ENCODE peak calls at places on chromosomes 13 and 19, in four cellular contexts. One of them, this sample, is unnamed. For H3K4me1, the result is how much of the 10 kb centered on the place peaks cover.

GRCh38 chr13:31046711-31047279 is 114.3 kb downstream of the TEX26 start:
- DNase-seq in HepG2: no peak
- DNase-seq in K562: no peak
- DNase-seq in HCT116: no peak
- DNase-seq in this sample: no peak

GRCh38 chr13:50589139-50589538 is 254.4 kb downstream of the DLEU7 start:
- DNase-seq in HepG2: no peak
- DNase-seq in HCT116: no peak
- DNase-seq in K562: no peak
- DNase-seq in this sample: no peak

GRCh38 chr13:43878897-43879322 is 630 bp downstream of the CCDC122 start:
- DNase-seq in HCT116: no peak
- DNase-seq in HepG2: peak
- DNase-seq in K562: no peak
- DNase-seq in this sample: no peak

GRCh38 chr19:10812902-10813404 is 23.1 kb downstream of the TMED1 start:
- DNase-seq in K562: peak
- DNase-seq in HCT116: no peak
- DNase-seq in HepG2: no peak
- DNase-seq in this sample: no peak

GRCh38 chr13:62678039-62678438 is 1262.4 kb upstream of the PCDH20 start:
- DNase-seq in HCT116: no peak
- DNase-seq in HepG2: no peak
- DNase-seq in K562: no peak
- DNase-seq in this sample: no peak

GRCh38 chr13:85825454-85825853 is 26.2 kb upstream of the SLITRK6 start:
- DNase-seq in HCT116: no peak
- DNase-seq in HepG2: no peak
- DNase-seq in K562: no peak
- DNase-seq in this sample: no peak

GRCh38 chr19:29884466-29884865 is 57.6 kb upstream of the URI1 start:
- DNase-seq in HCT116: no peak
- DNase-seq in K562: no peak
- DNase-seq in HepG2: no peak
- DNase-seq in this sample: no peak

GRCh38 chr13:20633802-20634201 is 66.8 kb downstream of the IFT88 start:
- DNase-seq in K562: no peak
- DNase-seq in HepG2: no peak
- DNase-seq in HCT116: no peak
- DNase-seq in this sample: no peak

GRCh38 chr13:48201044-48201443 is 32.0 kb upstream of the ITM2B start:
- DNase-seq in HepG2: peak
- DNase-seq in HCT116: no peak
- DNase-seq in K562: no peak
- DNase-seq in this sample: no peak

GRCh38 chr13:86792153-86792651 is 879.0 kb upstream of the SLITRK5 start:
- DNase-seq in K562: no peak
- DNase-seq in HepG2: no peak
- DNase-seq in HCT116: no peak
- DNase-seq in this sample: no peak

GRCh38 chr13:60351326-60351725 is 45.7 kb upstream of the TDRD3 start:
- DNase-seq in K562: no peak
- DNase-seq in HCT116: no peak
- DNase-seq in HepG2: no peak
- DNase-seq in this sample: no peak

GRCh38 chr19:8654591-8655339 is 24.3 kb downstream of the NFILZ start:
- DNase-seq in HepG2: no peak
- DNase-seq in HCT116: peak
- DNase-seq in K562: peak
- DNase-seq in this sample: peak

GRCh38 chr19:18587962-18588610 is 512 bp upstream of the REX1BD start:
- DNase-seq in HCT116: no peak
- DNase-seq in HepG2: peak
- DNase-seq in K562: no peak
- DNase-seq in this sample: no peak

GRCh38 chr13:65936249-65936648 is 1293.9 kb downstream of the PCDH9 start:
- DNase-seq in K562: no peak
- DNase-seq in HepG2: no peak
- DNase-seq in HCT116: no peak
- DNase-seq in this sample: no peak

GRCh38 chr19:30788105-30788765 is 416.1 kb downstream of the ZNF536 start:
- DNase-seq in K562: no peak
- DNase-seq in HCT116: no peak
- DNase-seq in HepG2: no peak
- DNase-seq in this sample: no peak

GRCh38 chr19:38734426-38735256 is 9.6 kb downstream of the CAPN12 start:
- DNase-seq in HCT116: no peak
- DNase-seq in K562: no peak
- DNase-seq in HepG2: no peak
- DNase-seq in this sample: peak

GRCh38 chr13:24452044-24452443 is 60.5 kb downstream of the PARP4 start:
- DNase-seq in K562: no peak
- DNase-seq in HCT116: no peak
- DNase-seq in HepG2: no peak
- DNase-seq in this sample: no peak

GRCh38 chr13:27038323-27038722 is 133.3 kb downstream of the USP12 start:
- DNase-seq in HCT116: peak
- DNase-seq in HepG2: no peak
- DNase-seq in K562: no peak
- DNase-seq in this sample: no peak

GRCh38 chr13:106100261-106100919 is 435.1 kb downstream of the EFNB2 start:
- DNase-seq in HepG2: no peak
- DNase-seq in K562: no peak
- DNase-seq in HCT116: peak
- DNase-seq in this sample: no peak

GRCh38 chr19:42316223-42317211 is 3.4 kb downstream of the TMEM145 start:
- DNase-seq in HCT116: no peak
- DNase-seq in HepG2: peak
- DNase-seq in K562: no peak
- DNase-seq in this sample: no peak

GRCh38 chr19:30695171-30695875 is 323.1 kb downstream of the ZNF536 start:
- DNase-seq in K562: no peak
- DNase-seq in HCT116: no peak
- DNase-seq in HepG2: no peak
- DNase-seq in this sample: no peak

GRCh38 chr19:8592231-8593009 is 15.2 kb upstream of the MYO1F start:
- DNase-seq in HCT116: no peak
- DNase-seq in K562: peak
- DNase-seq in HepG2: no peak
- DNase-seq in this sample: peak

GRCh38 chr19:46351241-46352041 is 4.6 kb downstream of the PPP5C start:
- DNase-seq in K562: no peak
- DNase-seq in HCT116: no peak
- DNase-seq in HepG2: no peak
- DNase-seq in this sample: no peak

GRCh38 chr19:18436651-18437478 is 1.1 kb downstream of the ISYNA1 start:
- DNase-seq in HCT116: no peak
- DNase-seq in HepG2: peak
- DNase-seq in K562: peak
- DNase-seq in this sample: no peak

GRCh38 chr19:18840288-18841260 is 8.8 kb downstream of the UPF1 start:
- DNase-seq in HCT116: no peak
- DNase-seq in K562: no peak
- DNase-seq in HepG2: peak
- DNase-seq in this sample: no peak

GRCh38 chr13:91399189-91400093 is 1.0 kb downstream of the GPC5 start:
- DNase-seq in HepG2: no peak
- DNase-seq in HCT116: no peak
- DNase-seq in K562: no peak
- DNase-seq in this sample: no peak

GRCh38 chr13:91400094-91400462 is 1.7 kb downstream of the GPC5 start:
- DNase-seq in HCT116: no peak
- DNase-seq in K562: no peak
- DNase-seq in HepG2: no peak
- DNase-seq in this sample: no peak

GRCh38 chr13:91398413-91399188 is at the start of gene GPC5:
- DNase-seq in HCT116: peak
- DNase-seq in HepG2: peak
- DNase-seq in K562: peak
- DNase-seq in this sample: no peak

GRCh38 chr13:91401916-91402315 is 3.5 kb downstream of the GPC5 start:
- DNase-seq in HCT116: no peak
- DNase-seq in K562: no peak
- DNase-seq in HepG2: no peak
- DNase-seq in this sample: no peak

DNA sequence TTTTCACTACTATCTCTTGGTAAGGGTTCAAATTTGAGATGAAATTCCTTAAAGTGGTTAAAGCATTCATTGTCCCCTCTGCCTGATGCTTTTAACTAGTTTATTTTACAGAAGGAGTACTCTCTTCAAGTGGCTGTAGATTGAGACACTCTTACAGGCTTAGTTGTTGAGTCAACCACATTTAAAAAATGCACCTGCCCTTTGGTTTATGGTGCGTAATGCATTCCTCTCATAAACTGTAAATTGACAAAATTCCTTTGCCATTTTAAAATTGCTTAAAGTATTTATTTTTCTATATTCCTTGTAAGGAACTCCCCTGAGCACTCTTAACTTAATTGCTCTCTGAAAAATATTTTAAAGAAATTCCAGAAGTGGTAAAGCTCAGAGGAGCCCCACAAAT is 826 bp upstream of the GPC5 start:
- DNase-seq in HepG2: no peak
- DNase-seq in HCT116: no peak
- DNase-seq in K562: no peak
- DNase-seq in this sample: no peak
- H3K27ac ChIP-seq in HepG2: no peak
- H3K27ac ChIP-seq in HCT116: no peak
- H3K27ac ChIP-seq in K562: no peak
- H3K27ac ChIP-seq in this sample: no peak

DNA sequence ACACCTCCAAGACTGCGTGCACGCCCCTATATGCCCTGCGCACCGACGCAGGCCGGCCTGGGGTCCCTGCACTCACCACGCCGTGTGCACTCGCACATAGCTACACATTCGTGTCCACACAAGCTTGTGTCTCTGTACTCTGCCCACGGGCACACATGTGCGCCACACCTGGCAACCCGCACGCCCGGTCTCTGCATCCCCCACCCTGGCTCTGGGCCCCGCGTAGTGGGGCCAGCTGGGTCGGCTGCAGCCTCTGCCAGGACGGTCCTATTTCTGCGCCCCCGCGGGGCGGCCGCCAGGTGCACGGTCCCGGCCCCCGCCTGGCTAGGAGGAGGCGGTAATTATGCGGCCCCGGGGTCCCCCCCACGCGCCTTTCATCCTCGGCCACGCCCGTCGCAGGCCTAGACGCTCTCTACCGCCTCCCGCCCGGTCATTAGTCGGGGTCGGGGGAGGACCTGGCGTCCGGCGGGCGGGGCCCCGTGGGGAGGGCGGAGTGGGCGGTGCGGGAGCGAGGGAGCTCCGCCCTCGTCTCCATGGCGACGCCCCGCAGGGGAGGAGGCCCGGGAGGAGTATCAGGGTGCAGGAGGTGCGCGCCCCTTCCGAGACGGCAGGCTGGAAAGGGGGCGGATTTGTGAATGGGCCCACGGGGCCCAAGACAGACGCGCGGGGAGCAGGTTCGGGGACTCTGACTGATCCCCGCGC is 2.9 kb upstream of the CIRBP start:
- DNase-seq in K562: peak
- DNase-seq in HepG2: peak
- DNase-seq in HCT116: no peak
- DNase-seq in this sample: no peak
- H3K4me1 ChIP-seq in K562: half or more
- H3K4me1 ChIP-seq in HepG2: half or more
- H3K4me1 ChIP-seq in HCT116: half or more
- H3K4me1 ChIP-seq in this sample: under half

GRCh38 chr19:47444388-47444821 is 25.1 kb upstream of the MEIS3 start:
- DNase-seq in K562: peak
- DNase-seq in HCT116: no peak
- DNase-seq in HepG2: no peak
- DNase-seq in this sample: no peak

GRCh38 chr19:47445527-47445926 is 26.2 kb downstream of the SLC8A2 start:
- DNase-seq in HCT116: no peak
- DNase-seq in HepG2: no peak
- DNase-seq in K562: no peak
- DNase-seq in this sample: no peak

GRCh38 chr19:47447470-47448359 is 24.0 kb downstream of the SLC8A2 start:
- DNase-seq in HepG2: peak
- DNase-seq in HCT116: peak
- DNase-seq in K562: peak
- DNase-seq in this sample: no peak

GRCh38 chr19:47446534-47447469 is 24.9 kb downstream of the SLC8A2 start:
- DNase-seq in HCT116: peak
- DNase-seq in HepG2: no peak
- DNase-seq in K562: peak
- DNase-seq in this sample: no peak

DNA sequence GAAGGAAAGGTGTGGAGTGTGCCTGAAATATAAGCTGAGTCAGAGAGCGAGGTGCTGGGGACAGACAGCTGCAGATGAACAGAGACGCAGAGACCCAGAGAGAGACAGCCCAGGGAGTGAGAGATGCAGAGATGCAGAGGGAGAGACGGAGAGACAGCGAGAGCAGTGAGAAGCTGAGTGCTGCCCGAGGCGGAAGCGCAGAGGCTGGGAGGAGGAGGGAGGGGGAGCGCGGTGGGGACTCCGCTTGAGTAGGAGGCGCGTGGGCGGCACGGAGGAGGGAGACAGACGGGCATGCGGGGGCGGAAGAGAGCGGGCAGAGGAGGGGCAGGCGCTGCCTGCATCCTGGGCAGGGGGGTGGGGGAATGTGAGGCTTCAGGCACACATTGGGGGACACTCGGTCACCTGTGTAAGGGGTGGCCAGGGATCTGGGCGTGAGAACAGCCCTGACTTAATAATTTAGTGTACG is 25.7 kb downstream of the SLC8A2 start:
- DNase-seq in HepG2: no peak
- DNase-seq in K562: peak
- DNase-seq in HCT116: no peak
- DNase-seq in this sample: no peak
- TF ChIP-seq TCF7L2 in HepG2: no peak
- TF ChIP-seq TCF7L2 in K562: no peak
- TF ChIP-seq TCF7L2 in HCT116: no peak
- TF ChIP-seq TCF7L2 in this sample: no peak

DNA sequence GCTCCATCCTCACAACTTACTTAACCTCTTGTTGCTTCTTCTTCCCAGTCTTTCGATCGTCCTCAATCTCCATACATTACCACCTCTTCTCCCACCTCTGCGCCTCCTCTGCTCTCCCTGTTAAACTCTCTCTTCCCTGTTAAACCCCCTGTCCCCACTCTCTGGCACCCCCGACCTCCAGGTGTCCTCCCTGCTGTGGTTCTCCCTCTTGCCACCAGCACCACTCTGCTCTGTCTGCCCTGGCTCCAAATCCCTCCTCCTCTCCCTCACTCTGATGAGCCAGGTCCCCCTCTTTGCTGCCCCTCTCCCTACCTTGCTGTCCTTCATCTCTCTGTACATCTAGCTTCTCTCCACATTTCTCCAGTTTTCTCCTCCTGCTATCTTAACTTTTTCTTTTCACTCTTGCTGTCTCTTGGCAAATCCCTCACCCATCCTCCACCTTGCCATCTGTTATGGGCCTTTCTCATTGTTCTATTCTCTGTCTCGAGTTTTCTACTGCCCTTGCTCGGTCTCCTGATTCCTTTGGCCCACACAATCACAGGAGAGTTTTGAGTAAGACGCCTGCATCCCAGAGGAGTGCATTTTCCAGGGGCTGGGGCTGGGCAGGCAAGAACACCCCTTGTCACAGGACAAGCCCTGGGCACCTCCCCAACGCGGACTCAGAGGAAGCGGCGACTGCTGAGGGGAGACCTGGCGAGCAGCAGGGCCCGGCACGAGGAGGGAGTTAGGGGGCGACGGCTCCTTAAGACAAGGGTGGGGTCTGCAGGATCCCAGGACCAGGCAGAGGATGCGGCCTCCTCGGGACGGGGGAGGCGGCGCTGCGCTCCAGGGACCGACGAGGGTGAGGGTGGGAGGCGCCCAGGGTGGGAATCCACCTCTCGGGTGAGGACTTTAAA is 21.4 kb upstream of the ERVV-1 start:
- DNase-seq in K562: peak
- DNase-seq in HepG2: no peak
- DNase-seq in HCT116: no peak
- DNase-seq in this sample: peak
- H3K27ac ChIP-seq in K562: no peak
- H3K27ac ChIP-seq in HepG2: no peak
- H3K27ac ChIP-seq in HCT116: no peak
- H3K27ac ChIP-seq in this sample: peak

This sample was measured in Panc1.